ENCODE peak calls at places on chromosomes 3 and 15, in nine cellular contexts. Y, L, E, O, U, M, T, X and Q are unnamed samples.
A peak's percentile ranks its signal among the peaks of the same experiment; 100 is the strongest.

GRCh38 chr3:101017048-101017447 is 23.8 kb upstream of the ABI3BP start:
- DNase-seq in Y (no peak), L (no peak), E (no peak), O (no peak), U (no peak), M (no peak), T (no peak), X (peak; percentile 45), Q (no peak)

GRCh38 chr3:129621626-129622417 is 15.3 kb upstream of the PLXND1 start:
- DNase-seq in Y (no peak), L (peak; percentile 49), E (no peak), O (no peak), U (no peak), M (no peak), T (no peak), X (peak; percentile 41), Q (no peak)

GRCh38 chr3:36219398-36219797 is 160.9 kb upstream of the STAC start:
- DNase-seq in Y (no peak), L (no peak), E (peak; percentile 71), O (no peak), U (no peak), M (no peak), T (no peak), X (no peak), Q (no peak)

GRCh38 chr3:174153875-174154274 is 705.3 kb upstream of the NAALADL2 start:
- DNase-seq in Y (no peak), L (no peak), E (peak; percentile 77), O (no peak), U (no peak), M (no peak), T (no peak), X (no peak), Q (no peak)

GRCh38 chr3:188154758-188155574 is 1.0 kb downstream of the LPP start:
- DNase-seq in Y (no peak), L (no peak), E (peak; percentile 41), O (no peak), U (no peak), M (no peak), T (no peak), X (peak; percentile 24), Q (no peak)

GRCh38 chr15:89243046-89243690 is 611 bp upstream of the FANCI start:
- DNase-seq in Y (no peak), L (peak; percentile 33), E (peak; percentile 58), O (no peak), U (no peak), M (no peak), T (no peak), X (peak; percentile 53), Q (no peak)

GRCh38 chr15:74211656-74212055 is 9.1 kb upstream of the STRA6 start:
- DNase-seq in Y (no peak), L (no peak), E (no peak), O (no peak), U (no peak), M (no peak), T (no peak), X (no peak), Q (no peak)

GRCh38 chr15:41891226-41891625 is 2.6 kb downstream of the SPTBN5 start:
- DNase-seq in Y (no peak), L (no peak), E (no peak), O (no peak), U (no peak), M (no peak), T (no peak), X (no peak), Q (peak; percentile 5)

GRCh38 chr15:79037848-79038247 is 52.7 kb downstream of the RASGRF1 start:
- DNase-seq in Y (no peak), L (no peak), E (no peak), O (no peak), U (no peak), M (no peak), T (no peak), X (no peak), Q (no peak)

GRCh38 chr3:183626877-183627594 is 8.4 kb upstream of the KLHL24 start:
- DNase-seq in Y (no peak), L (peak; percentile 48), E (no peak), O (no peak), U (no peak), M (no peak), T (no peak), X (no peak), Q (no peak)

GRCh38 chr15:80309769-80310384 is 57.9 kb upstream of the CTXND1 start:
- DNase-seq in Y (no peak), L (peak; percentile 46), E (peak; percentile 34), O (no peak), U (peak; percentile 42), M (peak; percentile 58), T (no peak), X (peak; percentile 57), Q (no peak)

GRCh38 chr3:12181301-12181700 is 22.6 kb upstream of the TIMP4 start:
- DNase-seq in Y (no peak), L (no peak), E (no peak), O (no peak), U (no peak), M (no peak), T (no peak), X (no peak), Q (no peak)

GRCh38 chr3:25664066-25664809 is 469 bp downstream of the TOP2B start:
- DNase-seq in Y (no peak), L (peak; percentile 75), E (peak; percentile 37), O (peak; percentile 78), U (peak; percentile 76), M (peak; percentile 69), T (peak; percentile 49), X (peak; percentile 60), Q (peak; percentile 56)

GRCh38 chr3:99515-99914 is 97.0 kb upstream of the CHL1 start:
- DNase-seq in Y (no peak), L (no peak), E (no peak), O (no peak), U (no peak), M (no peak), T (no peak), X (no peak), Q (no peak)

GRCh38 chr3:70064194-70064787 is 64.8 kb downstream of the SAMMSON start:
- DNase-seq in Y (peak; percentile 1), L (peak; percentile 25), E (peak; percentile 40), O (no peak), U (peak; percentile 49), M (no peak), T (no peak), X (peak; percentile 54), Q (peak; percentile 32)

GRCh38 chr15:84600331-84600686 is 500 bp upstream of the ZSCAN2 start:
- DNase-seq in Y (no peak), L (peak; percentile 92), E (peak; percentile 77), O (peak; percentile 87), U (peak; percentile 58), M (peak; percentile 77), T (peak; percentile 26), X (peak; percentile 87), Q (peak; percentile 39)

GRCh38 chr3:39707314-39707909 is 102.0 kb upstream of the MYRIP start:
- DNase-seq in Y (no peak), L (no peak), E (peak; percentile 56), O (no peak), U (peak; percentile 26), M (no peak), T (no peak), X (peak; percentile 70), Q (peak; percentile 71)

DNA sequence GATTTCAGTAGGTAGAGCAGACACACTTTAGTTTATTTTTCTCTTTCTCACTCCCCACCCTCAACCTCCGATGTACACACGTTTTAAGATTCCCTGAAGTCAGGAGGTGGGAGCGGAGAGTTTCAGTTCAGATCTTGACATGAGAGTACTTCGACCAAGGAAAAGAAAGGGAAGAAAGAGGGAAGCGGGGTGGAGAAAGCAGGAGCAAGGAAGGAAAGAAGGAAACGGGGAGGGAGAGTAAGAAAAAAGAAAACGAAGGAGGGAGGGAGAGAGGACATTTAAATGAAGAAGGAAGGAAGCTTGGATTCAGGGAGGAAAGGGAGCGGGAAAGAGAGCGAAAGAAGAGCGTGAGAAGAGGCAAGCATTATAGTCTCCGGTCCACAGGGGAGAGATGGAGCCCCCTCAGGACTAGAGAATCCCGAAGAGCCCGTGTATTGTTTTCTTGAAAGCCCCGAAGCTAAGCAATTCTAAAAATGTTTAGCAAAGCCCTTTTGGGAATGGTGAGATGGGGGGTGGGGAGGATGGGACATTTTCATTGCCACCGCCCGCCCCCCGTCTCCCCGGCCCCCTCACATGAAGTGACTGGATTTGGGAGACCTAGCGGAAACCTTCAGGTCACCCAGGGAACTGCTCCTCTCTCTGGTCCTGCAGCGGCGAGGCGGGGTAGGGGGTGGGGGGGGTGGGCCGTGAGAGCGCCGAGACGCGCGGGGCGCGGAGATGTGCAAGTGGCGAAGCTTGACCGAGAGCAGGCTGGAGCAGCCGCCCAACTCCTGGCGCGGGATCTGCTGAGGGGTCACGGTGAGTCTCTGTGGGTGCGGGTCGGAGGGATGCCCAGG is 942 bp upstream of the MME start:
- DNase-seq in Y (no peak), L (no peak), E (peak; percentile 71), O (no peak), U (no peak), M (no peak), T (no peak), X (peak; percentile 70), Q (no peak)
- TF ChIP-seq CTCF in Y (no peak), L (no peak), E (peak; percentile 25), O (no peak), U (peak; percentile 38), M (no peak), T (peak; percentile 24), X (peak; percentile 31), Q (no peak)

GRCh38 chr3:127761101-127761802 is 61.1 kb downstream of the MGLL start:
- DNase-seq in Y (no peak), L (no peak), E (no peak), O (no peak), U (no peak), M (no peak), T (no peak), X (no peak), Q (no peak)
- TF ChIP-seq CTCF in Y (no peak), L (no peak), E (no peak), O (no peak), U (no peak), M (no peak), T (no peak), X (no peak), Q (no peak)

GRCh38 chr3:138945646-138946553 is 1.0 kb downstream of the FOXL2 start:
- DNase-seq in Y (no peak), L (no peak), E (peak; percentile 62), O (peak; percentile 40), U (peak; percentile 51), M (peak; percentile 53), T (no peak), X (no peak), Q (no peak)
- TF ChIP-seq CTCF in Y (peak; percentile 3), L (no peak), E (peak; percentile 45), O (no peak), U (peak; percentile 19), M (peak; percentile 14), T (peak; percentile 40), X (peak; percentile 18), Q (no peak)

DNA sequence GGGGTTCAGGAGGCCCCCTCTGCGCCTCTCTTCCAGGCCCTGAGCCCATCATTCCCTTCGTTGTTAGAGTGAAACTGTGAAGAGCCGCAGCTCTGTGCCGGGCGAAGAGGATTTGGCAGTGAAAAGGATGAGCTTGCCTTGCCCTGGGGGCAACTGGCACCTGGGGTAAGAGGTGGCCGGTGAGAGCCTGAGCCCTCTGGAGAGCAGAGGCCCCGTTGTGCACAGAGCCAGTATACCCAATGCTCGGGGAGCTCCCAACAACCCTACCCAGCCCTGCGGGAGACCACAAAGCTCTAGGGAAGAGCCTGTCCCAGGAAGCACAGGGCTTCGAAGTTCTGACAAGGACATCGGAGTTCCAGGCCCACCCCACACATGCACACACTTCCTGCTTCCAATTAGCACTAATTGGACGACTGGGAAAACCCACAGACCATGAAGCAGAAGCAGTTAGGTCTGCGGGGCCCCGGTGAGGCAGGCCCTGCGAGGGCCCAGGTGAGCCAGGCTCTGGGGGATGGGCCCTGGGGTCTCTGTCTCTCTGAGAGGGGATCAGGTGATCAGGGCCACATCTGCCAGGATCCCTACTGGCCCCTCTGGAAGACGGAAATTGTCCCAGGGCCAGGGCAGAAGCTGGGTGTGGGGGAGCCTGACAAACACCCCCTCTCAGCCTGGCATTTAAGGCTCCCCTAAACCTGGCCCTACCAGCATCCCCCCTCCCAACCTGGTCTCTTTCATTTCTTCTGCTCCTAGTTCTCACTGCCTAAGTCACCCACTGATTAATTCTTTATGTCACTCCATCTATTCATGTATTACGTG is 27.9 kb upstream of the SFMBT1 start:
- DNase-seq in Y (no peak), L (no peak), E (no peak), O (no peak), U (no peak), M (no peak), T (no peak), X (no peak), Q (no peak)
- TF ChIP-seq CTCF in Y (no peak), L (no peak), E (no peak), O (no peak), U (no peak), M (no peak), T (no peak), X (no peak), Q (no peak)